ENCODE peak calls at places on chromosomes 6 and 20, in seven cellular contexts. Z is HCT116, P is HepG2, L is transverse colon, Q is SK-N-SH, E is H1, T is prostate gland. W is an unnamed sample.
A peak's percentile ranks its signal among the peaks of the same experiment; 100 is the strongest.

GRCh38 chr6:14876778-14877613 is 368.9 kb upstream of the JARID2 start:
- DNase-seq in L (no peak), Q (no peak), Z (no peak), T (no peak), E (no peak), P (no peak), W (no peak)

GRCh38 chr6:53752856-53753255 is 41.9 kb upstream of the LRRC1 start:
- DNase-seq in T (no peak), P (no peak), Q (no peak), E (no peak), L (no peak), Z (no peak), W (no peak)

GRCh38 chr6:145137425-145137824 is 597.9 kb downstream of the EPM2A start:
- DNase-seq in E (no peak), T (no peak), P (peak; percentile 23), L (no peak), Q (no peak), Z (no peak), W (no peak)

GRCh38 chr6:144460224-144461095 is 175.3 kb downstream of the UTRN start:
- DNase-seq in Q (no peak), Z (no peak), T (no peak), P (peak; percentile 37), E (no peak), L (no peak), W (no peak)

GRCh38 chr6:123962508-123962907 is 158.8 kb downstream of the NKAIN2 start:
- DNase-seq in P (peak; percentile 4), E (no peak), T (no peak), L (peak; percentile 53), Z (no peak), Q (no peak), W (no peak)

GRCh38 chr20:40080059-40080652 is 608.9 kb downstream of the MAFB start:
- DNase-seq in Z (no peak), E (no peak), L (no peak), T (no peak), Q (no peak), P (no peak), W (no peak)

GRCh38 chr6:47672816-47673215 is 25.6 kb upstream of the ADGRF4 start:
- DNase-seq in E (no peak), P (no peak), T (no peak), L (no peak), Q (no peak), Z (no peak), W (no peak)

GRCh38 chr20:63092660-63093215 is 86.0 kb upstream of the BHLHE23 start:
- DNase-seq in Z (no peak), L (peak; percentile 6), Q (no peak), P (no peak), T (no peak), E (peak; percentile 43), W (no peak)

GRCh38 chr6:166156942-166157341 is 10.7 kb downstream of the TBXT start:
- DNase-seq in P (peak; percentile 6), Z (peak; percentile 7), Q (no peak), L (no peak), E (no peak), T (no peak), W (no peak)

GRCh38 chr6:20331625-20332024 is 70.1 kb upstream of the E2F3 start:
- DNase-seq in E (no peak), L (no peak), Z (no peak), P (no peak), T (no peak), Q (no peak), W (no peak)

GRCh38 chr20:54680872-54681297 is 205.5 kb downstream of the DOK5 start:
- DNase-seq in T (no peak), Q (peak; percentile 37), P (peak; percentile 65), Z (peak; percentile 15), E (peak; percentile 70), L (peak; percentile 8), W (no peak)

GRCh38 chr6:39892490-39893129 is 41.7 kb downstream of the MOCS1 start:
- DNase-seq in P (peak; percentile 50), E (peak; percentile 83), Z (peak; percentile 6), T (peak; percentile 44), Q (peak; percentile 85), L (peak; percentile 66), W (no peak)

GRCh38 chr6:142879076-142879475 is 65.9 kb downstream of the HIVEP2 start:
- DNase-seq in P (no peak), L (no peak), Q (no peak), E (no peak), Z (no peak), T (no peak), W (no peak)

GRCh38 chr20:62051901-62052255 is 13.8 kb downstream of the TAF4 start:
- DNase-seq in Q (no peak), L (no peak), T (no peak), Z (no peak), E (no peak), P (no peak), W (no peak)

GRCh38 chr6:72464791-72465691 is 156.8 kb upstream of the KCNQ5 start:
- DNase-seq in E (no peak), L (no peak), Z (no peak), T (no peak), Q (no peak), P (no peak), W (no peak)

GRCh38 chr20:43910564-43910963 is 4.1 kb upstream of the TOX2 start:
- DNase-seq in L (no peak), Q (no peak), E (no peak), P (no peak), Z (no peak), T (no peak), W (no peak)

GRCh38 chr20:43913291-43914025 is 1.2 kb upstream of the TOX2 start:
- DNase-seq in L (no peak), T (no peak), E (peak; percentile 38), P (no peak), Z (no peak), Q (no peak), W (no peak)

GRCh38 chr20:43909211-43909610 is 5.4 kb upstream of the TOX2 start:
- DNase-seq in Q (no peak), P (no peak), L (no peak), Z (no peak), E (no peak), T (no peak), W (no peak)

GRCh38 chr20:43909720-43910119 is 4.9 kb upstream of the TOX2 start:
- DNase-seq in T (no peak), Q (no peak), P (no peak), E (no peak), L (no peak), Z (no peak), W (no peak)

DNA sequence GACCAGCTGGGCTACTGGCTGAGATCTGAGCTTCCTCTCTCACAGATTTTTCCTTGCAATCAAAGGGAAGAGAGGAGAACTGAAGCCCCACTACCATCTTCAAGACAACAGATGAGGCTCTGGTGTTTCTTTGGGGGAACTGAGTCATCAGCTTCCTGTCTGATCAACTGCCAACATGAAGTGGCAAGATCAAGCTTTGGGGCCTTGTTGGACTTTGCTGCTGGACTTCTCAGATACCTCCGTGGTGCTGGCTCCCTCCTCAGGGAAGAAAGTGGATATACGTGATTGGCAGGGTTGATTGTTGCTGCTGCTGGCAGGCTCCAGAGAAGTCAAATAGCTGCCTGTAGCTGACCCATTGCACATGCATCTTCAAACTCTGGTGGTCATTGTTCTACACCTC is 3.6 kb upstream of the TOX2 start:
- DNase-seq in L (no peak), E (no peak), Z (peak; percentile 38), P (no peak), T (no peak), Q (no peak), W (no peak)
- TF ChIP-seq POLR2AphosphoS5 in L (no peak), E (no peak), Z (no peak), P (no peak), T (no peak), Q (no peak), W (no peak)

GRCh38 chr6:89299451-89299850 is 15.6 kb downstream of the GABRR2 start:
- DNase-seq in T (no peak), Q (no peak), L (no peak), P (no peak), E (no peak), Z (peak; percentile 21), W (no peak)
- TF ChIP-seq CTCF in T (no peak), Q (peak; percentile 38), L (no peak), P (no peak), E (peak; percentile 76), Z (peak; percentile 66), W (no peak)

DNA sequence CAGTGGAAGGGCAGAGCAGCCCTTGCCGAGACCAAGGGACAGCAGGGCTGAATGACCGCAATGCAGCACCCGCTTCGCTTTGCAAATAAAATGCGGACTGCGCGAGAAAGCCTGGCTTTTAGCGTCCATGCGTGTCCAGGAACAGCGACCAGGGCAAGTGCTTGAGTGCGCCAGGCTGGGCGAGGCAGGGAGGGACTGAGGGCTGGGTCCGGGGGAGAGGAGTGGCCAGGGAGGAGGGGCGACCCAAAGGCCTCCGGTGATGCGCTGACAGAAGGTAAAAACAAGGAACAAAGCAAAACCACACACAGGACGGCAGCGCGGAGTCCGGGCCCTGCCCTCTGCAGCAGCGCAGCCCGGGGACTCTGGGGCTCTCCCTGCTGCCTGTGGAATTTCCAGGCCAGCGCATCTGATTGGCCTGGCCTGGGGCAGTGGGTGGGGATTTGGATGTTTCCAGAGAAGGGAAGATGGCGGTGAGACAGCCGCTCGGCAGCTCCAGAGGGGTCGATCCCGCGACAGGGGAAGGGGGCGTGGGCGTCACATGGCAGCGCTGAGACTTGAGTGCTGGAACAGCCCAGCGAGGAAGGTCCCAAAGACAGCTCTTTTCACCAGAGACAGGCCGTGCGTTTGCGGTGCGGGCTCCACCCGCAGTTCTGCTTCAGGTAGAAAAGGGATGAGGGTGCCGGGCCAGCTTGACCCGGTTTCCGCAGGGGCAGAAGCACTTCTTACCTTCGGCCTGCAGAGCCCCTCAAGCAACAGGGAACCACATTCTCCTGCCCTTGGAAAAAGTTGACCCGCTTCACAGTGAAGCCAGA is 51.8 kb downstream of the SSR1 start:
- DNase-seq in Z (peak; percentile 65), L (peak; percentile 86), P (peak; percentile 96), E (peak; percentile 90), T (peak; percentile 88), Q (peak; percentile 90), W (peak; percentile 90)
- TF ChIP-seq POLR2AphosphoS5 in Z (peak; percentile 93), L (peak; percentile 70), P (peak; percentile 78), E (peak; percentile 80), T (peak; percentile 92), Q (peak; percentile 61), W (peak; percentile 11)

DNA sequence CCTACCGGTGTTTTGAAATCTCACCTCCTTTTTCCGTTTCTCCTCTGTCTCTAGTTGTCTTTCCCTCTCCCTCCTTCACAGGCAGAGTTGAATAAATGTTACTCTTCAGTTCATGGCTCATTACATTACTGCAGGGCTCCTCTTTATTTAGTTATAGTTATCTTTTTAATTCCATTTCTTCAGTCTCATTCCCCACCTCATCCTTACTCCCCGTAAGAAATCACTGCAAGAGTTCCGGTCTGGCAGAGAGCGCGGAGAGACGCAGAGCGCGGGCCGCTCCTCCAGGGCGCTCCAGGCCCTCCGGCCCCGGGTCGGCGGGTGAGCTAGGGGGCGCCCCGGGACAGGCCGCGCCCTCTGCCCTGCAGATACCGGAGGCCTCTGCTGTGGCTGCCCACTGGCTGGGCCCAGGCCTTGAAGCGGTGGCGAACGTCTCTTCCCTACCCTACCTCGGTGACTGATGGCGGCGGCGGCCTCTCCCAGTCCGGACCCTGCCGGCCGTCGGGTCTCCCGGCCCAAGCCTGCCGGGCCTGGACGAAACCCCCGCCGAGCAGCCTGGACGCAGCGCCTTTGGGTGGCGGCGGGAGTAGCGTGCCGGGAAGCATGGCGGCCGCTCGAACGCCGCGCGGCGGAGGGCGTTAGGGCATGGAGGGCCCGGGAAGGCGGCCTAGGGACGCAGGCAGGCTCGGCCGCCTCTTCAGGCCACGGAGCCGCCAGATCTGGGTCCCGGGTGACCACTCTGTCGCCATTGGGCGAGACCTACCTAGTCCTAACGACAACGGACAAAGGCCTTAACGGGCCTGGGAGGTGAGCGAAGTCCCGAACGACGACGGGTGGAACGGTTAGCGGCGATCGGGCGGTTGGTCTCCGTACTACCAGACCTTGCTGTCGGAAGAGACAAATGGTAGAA is 16.4 kb upstream of the HMGN4 start:
- DNase-seq in P (no peak), T (peak; percentile 58), Q (peak; percentile 73), L (peak; percentile 87), Z (no peak), E (peak; percentile 87), W (peak; percentile 67)
- TF ChIP-seq CTCF in P (peak; percentile 43), T (peak; percentile 35), Q (peak; percentile 45), L (peak; percentile 8), Z (peak; percentile 7), E (peak; percentile 27), W (no peak)